ENCODE peak calls at places on chromosome X, in nine cellular contexts. N, A, F, M, R, Q, G, V and U are unnamed samples. For H3K9me3, the result is how much of the 10 kb centered on the place peaks cover.

GRCh38 chrX:33434256-33435092 is 223.1 kb upstream of the DMD start:
- DNase-seq in N (peak), A (peak), F (peak), M (peak), R (peak), Q (no peak), G (no peak), V (peak), U (peak)

GRCh38 chrX:123171781-123172180 is 12.3 kb upstream of the GRIA3 start:
- DNase-seq in N (no peak), A (no peak), F (no peak), M (no peak), R (no peak), Q (no peak), G (no peak), V (no peak), U (peak)

GRCh38 chrX:155216179-155216939 is at the start of gene VBP1:
- DNase-seq in N (peak), A (peak), F (peak), M (peak), R (peak), Q (peak), G (peak), V (peak), U (peak)

GRCh38 chrX:22085969-22086368 is 53.8 kb downstream of the PHEX start:
- DNase-seq in N (no peak), A (no peak), F (no peak), M (no peak), R (no peak), Q (no peak), G (no peak), V (no peak), U (peak)

GRCh38 chrX:2497961-2498780 is 2.6 kb downstream of the DHRSX start:
- DNase-seq in N (peak), A (no peak), F (no peak), M (peak), R (peak), Q (no peak), G (no peak), V (peak), U (peak)

GRCh38 chrX:64805683-64806082 is 170.6 kb downstream of the ZC4H2 start:
- DNase-seq in N (no peak), A (no peak), F (no peak), M (no peak), R (no peak), Q (no peak), G (no peak), V (no peak), U (no peak)

GRCh38 chrX:148135738-148136137 is 154.6 kb downstream of the FMR1NB start:
- DNase-seq in N (no peak), A (no peak), F (no peak), M (no peak), R (no peak), Q (no peak), G (no peak), V (no peak), U (no peak)

GRCh38 chrX:133648594-133648993 is 233.3 kb upstream of the GPC4 start:
- DNase-seq in N (no peak), A (no peak), F (no peak), M (no peak), R (no peak), Q (no peak), G (no peak), V (no peak), U (no peak)

GRCh38 chrX:148337873-148338272 is 162.5 kb upstream of the AFF2 start:
- DNase-seq in N (no peak), A (no peak), F (no peak), M (no peak), R (no peak), Q (no peak), G (no peak), V (no peak), U (no peak)

GRCh38 chrX:46683023-46683422 is 75.9 kb downstream of the SLC9A7 start:
- DNase-seq in N (no peak), A (no peak), F (no peak), M (no peak), R (peak), Q (no peak), G (no peak), V (no peak), U (no peak)

GRCh38 chrX:120428309-120428708 is 40.8 kb downstream of the LAMP2 start:
- DNase-seq in N (peak), A (no peak), F (no peak), M (no peak), R (no peak), Q (no peak), G (no peak), V (no peak), U (peak)

GRCh38 chrX:153459976-153460375 is 10.4 kb downstream of the HAUS7 start:
- DNase-seq in N (no peak), A (no peak), F (no peak), M (no peak), R (peak), Q (no peak), G (no peak), V (no peak), U (no peak)

GRCh38 chrX:39972340-39972739 is 125.4 kb downstream of the BCOR start:
- DNase-seq in N (no peak), A (no peak), F (peak), M (no peak), R (peak), Q (no peak), G (no peak), V (no peak), U (no peak)

GRCh38 chrX:68930576-68931317 is 101.9 kb downstream of the EFNB1 start:
- DNase-seq in N (no peak), A (no peak), F (no peak), M (no peak), R (no peak), Q (no peak), G (peak), V (no peak), U (no peak)

GRCh38 chrX:335758-336155 is 17.2 kb upstream of the GTPBP6 start:
- DNase-seq in N (no peak), A (no peak), F (no peak), M (no peak), R (no peak), Q (no peak), G (peak), V (no peak), U (no peak)

GRCh38 chrX:1661048-1661921 is 46.4 kb downstream of the ASMT start:
- DNase-seq in N (no peak), A (peak), F (no peak), M (peak), R (no peak), Q (peak), G (peak), V (peak), U (peak)

GRCh38 chrX:107710617-107711391 is 64.8 kb downstream of the TSC22D3 start:
- DNase-seq in N (peak), A (peak), F (peak), M (peak), R (peak), Q (peak), G (peak), V (peak), U (peak)

GRCh38 chrX:17390325-17390992 is 15.5 kb downstream of the NHS start:
- DNase-seq in N (no peak), A (no peak), F (no peak), M (no peak), R (peak), Q (no peak), G (no peak), V (no peak), U (no peak)

GRCh38 chrX:103536732-103537131 is 17.4 kb upstream of the RAB40A start:
- DNase-seq in N (no peak), A (no peak), F (no peak), M (no peak), R (no peak), Q (no peak), G (no peak), V (no peak), U (no peak)

GRCh38 chrX:116413273-116413672 is 23.1 kb upstream of the SLC6A14 start:
- DNase-seq in N (no peak), A (no peak), F (no peak), M (no peak), R (no peak), Q (no peak), G (no peak), V (no peak), U (no peak)

GRCh38 chrX:143994206-143994605 is 110.3 kb downstream of the UBE2NL start:
- DNase-seq in N (no peak), A (no peak), F (no peak), M (no peak), R (no peak), Q (no peak), G (no peak), V (no peak), U (no peak)

GRCh38 chrX:68146054-68146453 is 287.2 kb downstream of the OPHN1 start:
- DNase-seq in N (peak), A (no peak), F (no peak), M (no peak), R (peak), Q (peak), G (no peak), V (no peak), U (peak)

GRCh38 chrX:48834383-48834709 is 1.1 kb downstream of the PCSK1N start:
- DNase-seq in N (no peak), A (no peak), F (no peak), M (no peak), R (no peak), Q (no peak), G (no peak), V (no peak), U (no peak)
- H3K27ac ChIP-seq in N (no peak), A (no peak), F (no peak), M (no peak), R (no peak), Q (no peak), G (no peak), V (no peak), U (no peak)

GRCh38 chrX:71181910-71182799 is 37.5 kb downstream of the NLGN3 start:
- DNase-seq in N (peak), A (peak), F (no peak), M (peak), R (peak), Q (peak), G (peak), V (peak), U (peak)

GRCh38 chrX:71178908-71179307 is 34.3 kb downstream of the NLGN3 start:
- DNase-seq in N (peak), A (peak), F (no peak), M (peak), R (peak), Q (peak), G (no peak), V (peak), U (peak)

GRCh38 chrX:71184092-71184491 is 38.9 kb upstream of the GJB1 start:
- DNase-seq in N (no peak), A (no peak), F (no peak), M (no peak), R (no peak), Q (no peak), G (no peak), V (no peak), U (no peak)

GRCh38 chrX:71183341-71183740 is 38.7 kb downstream of the NLGN3 start:
- DNase-seq in N (no peak), A (no peak), F (no peak), M (no peak), R (no peak), Q (no peak), G (no peak), V (no peak), U (no peak)

GRCh38 chrX:71181558-71181909 is 36.9 kb downstream of the NLGN3 start:
- DNase-seq in N (no peak), A (no peak), F (no peak), M (no peak), R (no peak), Q (no peak), G (no peak), V (peak), U (no peak)
- H3K4me3 ChIP-seq in N (peak), A (peak), F (no peak), M (peak), R (peak), Q (peak), G (peak), V (no peak), U (peak)

GRCh38 chrX:50751091-50751490 is 62.9 kb downstream of the SHROOM4 start:
- DNase-seq in N (no peak), A (no peak), F (no peak), M (no peak), R (no peak), Q (no peak), G (no peak), V (no peak), U (no peak)

GRCh38 chrX:50747471-50747900 is 66.5 kb downstream of the SHROOM4 start:
- DNase-seq in N (peak), A (no peak), F (peak), M (no peak), R (peak), Q (no peak), G (no peak), V (no peak), U (peak)
- H3K9me3 ChIP-seq in N (under half), A (under half), F (under half), M (under half), R (under half), Q (under half), G (under half), V (under half), U (under half)

GRCh38 chrX:53266175-53266574 is 15.2 kb downstream of the IQSEC2 start:
- DNase-seq in N (no peak), A (no peak), F (no peak), M (no peak), R (no peak), Q (no peak), G (no peak), V (no peak), U (peak)

GRCh38 chrX:53266914-53267313 is 14.5 kb downstream of the IQSEC2 start:
- DNase-seq in N (no peak), A (no peak), F (no peak), M (no peak), R (no peak), Q (no peak), G (no peak), V (no peak), U (no peak)

GRCh38 chrX:53268173-53268572 is 13.2 kb downstream of the IQSEC2 start:
- DNase-seq in N (no peak), A (no peak), F (no peak), M (no peak), R (no peak), Q (no peak), G (no peak), V (peak), U (no peak)

GRCh38 chrX:53263597-53264094 is 17.7 kb downstream of the IQSEC2 start:
- DNase-seq in N (no peak), A (no peak), F (peak), M (no peak), R (peak), Q (peak), G (no peak), V (no peak), U (no peak)

DNA sequence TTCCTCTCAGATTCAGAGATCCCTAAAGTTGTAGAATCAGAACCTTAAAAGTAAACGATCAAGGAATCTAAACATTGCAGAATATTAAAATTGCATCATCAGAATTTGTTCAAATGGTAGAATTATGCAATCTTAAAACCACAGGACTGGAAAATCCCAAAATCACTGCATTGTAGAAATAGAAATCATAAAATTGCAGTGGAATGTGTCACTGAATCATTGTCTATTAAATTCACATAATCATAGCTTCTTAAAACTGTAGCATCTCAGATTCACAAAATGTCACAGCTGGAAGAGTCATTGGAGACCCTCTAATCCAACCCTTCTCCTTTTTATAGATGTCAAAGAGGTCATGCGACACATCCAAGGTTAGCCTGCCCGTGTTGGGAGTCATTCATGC is 15.6 kb downstream of the IQSEC2 start:
- DNase-seq in N (no peak), A (no peak), F (no peak), M (no peak), R (peak), Q (no peak), G (no peak), V (no peak), U (no peak)
- H3K27ac ChIP-seq in N (peak), A (no peak), F (no peak), M (no peak), R (peak), Q (no peak), G (no peak), V (no peak), U (no peak)

DNA sequence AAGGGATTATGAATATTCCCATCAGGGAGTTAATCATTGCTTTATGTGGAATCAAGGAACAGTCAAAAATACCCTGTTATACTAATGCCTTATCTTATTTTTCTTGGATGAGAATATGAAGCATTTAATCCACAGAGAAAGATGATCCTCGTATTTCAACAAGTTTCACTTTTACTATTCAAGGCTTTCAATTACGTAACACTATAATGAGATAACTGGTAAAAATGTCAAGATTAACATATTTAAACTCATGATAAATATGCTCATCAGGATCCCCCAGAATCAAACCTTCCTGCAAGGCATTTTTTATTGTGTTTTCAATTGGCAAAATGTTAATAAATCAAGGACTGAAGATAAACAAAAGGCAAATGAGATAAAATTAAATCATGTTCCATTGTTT is 5.1 kb downstream of the ZXDA start:
- DNase-seq in N (no peak), A (no peak), F (no peak), M (no peak), R (peak), Q (no peak), G (no peak), V (no peak), U (no peak)
- H3K4me3 ChIP-seq in N (no peak), A (no peak), F (no peak), M (no peak), R (peak), Q (no peak), G (no peak), V (no peak), U (no peak)

GRCh38 chrX:55356609-55357008 is 91.9 kb upstream of the PAGE3 start:
- DNase-seq in N (no peak), A (no peak), F (no peak), M (no peak), R (no peak), Q (no peak), G (no peak), V (no peak), U (no peak)
- H3K9me3 ChIP-seq in N (under half), A (under half), F (under half), M (under half), R (under half), Q (under half), G (under half), V (under half), U (under half)

GRCh38 chrX:24465524-24465850 is 401 bp downstream of the PDK3 start:
- DNase-seq in N (no peak), A (no peak), F (no peak), M (no peak), R (no peak), Q (no peak), G (no peak), V (no peak), U (no peak)

GRCh38 chrX:24466025-24466424 is 939 bp downstream of the PDK3 start:
- DNase-seq in N (no peak), A (no peak), F (no peak), M (no peak), R (no peak), Q (no peak), G (no peak), V (no peak), U (no peak)

GRCh38 chrX:24463077-24463476 is 2.0 kb upstream of the PDK3 start:
- DNase-seq in N (no peak), A (no peak), F (no peak), M (no peak), R (no peak), Q (no peak), G (no peak), V (no peak), U (no peak)

GRCh38 chrX:24464498-24464835 is 619 bp upstream of the PDK3 start:
- DNase-seq in N (peak), A (no peak), F (no peak), M (no peak), R (no peak), Q (no peak), G (no peak), V (no peak), U (no peak)

GRCh38 chrX:24464836-24465523 is at the start of gene PDK3:
- DNase-seq in N (peak), A (peak), F (peak), M (peak), R (peak), Q (peak), G (peak), V (peak), U (peak)
- H3K27ac ChIP-seq in N (peak), A (peak), F (no peak), M (peak), R (no peak), Q (peak), G (peak), V (peak), U (peak)

DNA sequence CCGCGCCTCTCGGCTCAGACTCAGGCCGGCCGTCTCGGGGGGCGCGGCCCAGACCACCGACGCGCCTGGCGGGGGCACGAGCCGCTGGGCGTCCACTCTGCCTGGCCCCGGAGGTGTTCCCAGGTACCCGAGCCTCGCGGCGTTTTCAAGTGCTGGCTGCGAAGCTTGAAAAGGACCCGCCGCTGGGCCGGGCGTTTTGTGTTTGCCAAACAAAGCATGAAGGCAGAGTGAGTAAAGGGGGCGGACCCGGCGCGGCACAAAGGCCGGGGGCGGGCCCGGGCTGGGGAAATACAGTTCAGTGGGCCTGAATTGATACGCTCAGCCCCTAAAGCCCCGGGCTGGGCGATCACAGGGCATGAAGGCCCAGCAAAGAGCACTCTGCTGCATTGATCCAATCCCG is 65.4 kb downstream of the SOX3 start:
- DNase-seq in N (peak), A (no peak), F (no peak), M (no peak), R (no peak), Q (no peak), G (no peak), V (peak), U (no peak)
- H3K4me3 ChIP-seq in N (no peak), A (no peak), F (no peak), M (peak), R (no peak), Q (no peak), G (no peak), V (no peak), U (no peak)